ENCODE peak calls at places on chromosomes 16 and 17, in four cellular contexts. One of them, this sample, is unnamed.

GRCh38 chr17:9594065-9594464 is 17.6 kb downstream of the CFAP52 start:
- DNase-seq in progenitor cell of endocrine pancreas: no peak
- DNase-seq in naive thymus-derived CD4-positive, alpha-beta T cell: no peak
- DNase-seq in testis: no peak
- DNase-seq in this sample: no peak

GRCh38 chr17:38893612-38894011 is 23.8 kb downstream of the LASP1 start:
- DNase-seq in progenitor cell of endocrine pancreas: no peak
- DNase-seq in testis: no peak
- DNase-seq in naive thymus-derived CD4-positive, alpha-beta T cell: no peak
- DNase-seq in this sample: no peak

GRCh38 chr16:84652565-84652964 is 4.3 kb downstream of the KLHL36 start:
- DNase-seq in testis: no peak
- DNase-seq in progenitor cell of endocrine pancreas: no peak
- DNase-seq in naive thymus-derived CD4-positive, alpha-beta T cell: peak
- DNase-seq in this sample: peak

GRCh38 chr17:14774774-14775173 is 473.9 kb downstream of the HS3ST3B1 start:
- DNase-seq in testis: no peak
- DNase-seq in progenitor cell of endocrine pancreas: no peak
- DNase-seq in naive thymus-derived CD4-positive, alpha-beta T cell: no peak
- DNase-seq in this sample: no peak

GRCh38 chr17:77266891-77267341 is 126.1 kb downstream of the SEC14L1 start:
- DNase-seq in progenitor cell of endocrine pancreas: no peak
- DNase-seq in naive thymus-derived CD4-positive, alpha-beta T cell: no peak
- DNase-seq in testis: no peak
- DNase-seq in this sample: no peak

GRCh38 chr17:48335858-48336500 is 94.0 kb downstream of the SKAP1 start:
- DNase-seq in naive thymus-derived CD4-positive, alpha-beta T cell: peak
- DNase-seq in progenitor cell of endocrine pancreas: no peak
- DNase-seq in testis: no peak
- DNase-seq in this sample: no peak

GRCh38 chr17:79904865-79905264 is 65.6 kb upstream of the CBX4 start:
- DNase-seq in naive thymus-derived CD4-positive, alpha-beta T cell: no peak
- DNase-seq in progenitor cell of endocrine pancreas: no peak
- DNase-seq in testis: no peak
- DNase-seq in this sample: no peak

GRCh38 chr16:87953308-87954208 is 2.3 kb downstream of the BANP start:
- DNase-seq in testis: no peak
- DNase-seq in progenitor cell of endocrine pancreas: no peak
- DNase-seq in naive thymus-derived CD4-positive, alpha-beta T cell: no peak
- DNase-seq in this sample: no peak

GRCh38 chr16:28873543-28874201 is 4.6 kb upstream of the ATP2A1 start:
- DNase-seq in testis: no peak
- DNase-seq in progenitor cell of endocrine pancreas: no peak
- DNase-seq in naive thymus-derived CD4-positive, alpha-beta T cell: peak
- DNase-seq in this sample: peak

GRCh38 chr17:1147664-1148063 is 32.1 kb downstream of the ABR start:
- DNase-seq in progenitor cell of endocrine pancreas: no peak
- DNase-seq in testis: peak
- DNase-seq in naive thymus-derived CD4-positive, alpha-beta T cell: no peak
- DNase-seq in this sample: no peak